ENCODE peak calls at places on chromosomes 2 and 18, in nine cellular contexts. O is GM23248; H is esophagus squamous epithelium; L is neuronal stem cell; B is stomach; E is CD4-positive, alpha-beta T cell; N is tibial artery; F is RWPE1; X is A549. M is an unnamed sample.

GRCh38 chr2:201414099-201415023 is 36.9 kb downstream of the TRAK2 start:
- DNase-seq in X (no peak), O (peak), E (no peak), N (no peak), H (no peak), B (no peak), F (no peak), L (no peak), M (no peak)

GRCh38 chr2:148167241-148167766 is 146.4 kb downstream of the MBD5 start:
- DNase-seq in F (no peak), N (no peak), B (no peak), L (no peak), H (no peak), E (no peak), X (no peak), O (no peak), M (no peak)

GRCh38 chr2:145635706-145636427 is 1115.9 kb upstream of the ZEB2 start:
- DNase-seq in B (no peak), E (no peak), F (no peak), X (no peak), H (no peak), N (no peak), L (no peak), O (peak), M (no peak)

GRCh38 chr2:80461505-80462197 is 157.1 kb upstream of the LRRTM1 start:
- DNase-seq in O (no peak), N (no peak), L (no peak), X (no peak), E (no peak), F (no peak), H (no peak), B (no peak), M (no peak)

GRCh38 chr2:33077841-33078240 is 131.1 kb downstream of the LTBP1 start:
- DNase-seq in N (no peak), L (no peak), F (no peak), B (no peak), H (no peak), X (no peak), O (no peak), E (no peak), M (no peak)

GRCh38 chr2:167192833-167193232 is 304.6 kb downstream of the XIRP2 start:
- DNase-seq in O (peak), N (no peak), E (no peak), B (no peak), L (no peak), X (no peak), H (no peak), F (no peak), M (no peak)

GRCh38 chr2:104658840-104659591 is 194.9 kb upstream of the POU3F3 start:
- DNase-seq in B (no peak), O (no peak), H (no peak), N (no peak), E (no peak), X (no peak), F (no peak), L (peak), M (no peak)

GRCh38 chr18:77098033-77098432 is 34.5 kb downstream of the MBP start:
- DNase-seq in L (no peak), E (no peak), N (no peak), H (no peak), F (no peak), B (no peak), X (no peak), O (peak), M (no peak)

GRCh38 chr2:33051586-33052385 is 105.0 kb downstream of the LTBP1 start:
- DNase-seq in O (peak), N (peak), H (no peak), X (peak), F (no peak), B (no peak), E (no peak), L (no peak), M (no peak)

GRCh38 chr2:146817613-146818012 is 1027.2 kb upstream of the ACVR2A start:
- DNase-seq in F (peak), E (no peak), L (no peak), N (no peak), H (no peak), O (no peak), B (no peak), X (no peak), M (no peak)

GRCh38 chr2:24926602-24927252 is 6.7 kb upstream of the ADCY3 start:
- DNase-seq in B (peak), O (peak), H (no peak), L (no peak), N (peak), E (no peak), X (no peak), F (no peak), M (no peak)

GRCh38 chr2:121356058-121356640 is 71.1 kb upstream of the TFCP2L1 start:
- DNase-seq in F (peak), N (no peak), L (peak), O (peak), H (no peak), E (no peak), X (peak), B (peak), M (peak)

GRCh38 chr2:126413079-126413478 is 242.9 kb upstream of the GYPC start:
- DNase-seq in O (no peak), E (no peak), L (no peak), N (no peak), F (no peak), B (no peak), H (no peak), X (no peak), M (no peak)

GRCh38 chr2:86079981-86080911 is 25.4 kb downstream of the POLR1A start:
- DNase-seq in H (peak), F (peak), N (peak), E (peak), B (peak), X (peak), L (peak), O (peak), M (peak)

DNA sequence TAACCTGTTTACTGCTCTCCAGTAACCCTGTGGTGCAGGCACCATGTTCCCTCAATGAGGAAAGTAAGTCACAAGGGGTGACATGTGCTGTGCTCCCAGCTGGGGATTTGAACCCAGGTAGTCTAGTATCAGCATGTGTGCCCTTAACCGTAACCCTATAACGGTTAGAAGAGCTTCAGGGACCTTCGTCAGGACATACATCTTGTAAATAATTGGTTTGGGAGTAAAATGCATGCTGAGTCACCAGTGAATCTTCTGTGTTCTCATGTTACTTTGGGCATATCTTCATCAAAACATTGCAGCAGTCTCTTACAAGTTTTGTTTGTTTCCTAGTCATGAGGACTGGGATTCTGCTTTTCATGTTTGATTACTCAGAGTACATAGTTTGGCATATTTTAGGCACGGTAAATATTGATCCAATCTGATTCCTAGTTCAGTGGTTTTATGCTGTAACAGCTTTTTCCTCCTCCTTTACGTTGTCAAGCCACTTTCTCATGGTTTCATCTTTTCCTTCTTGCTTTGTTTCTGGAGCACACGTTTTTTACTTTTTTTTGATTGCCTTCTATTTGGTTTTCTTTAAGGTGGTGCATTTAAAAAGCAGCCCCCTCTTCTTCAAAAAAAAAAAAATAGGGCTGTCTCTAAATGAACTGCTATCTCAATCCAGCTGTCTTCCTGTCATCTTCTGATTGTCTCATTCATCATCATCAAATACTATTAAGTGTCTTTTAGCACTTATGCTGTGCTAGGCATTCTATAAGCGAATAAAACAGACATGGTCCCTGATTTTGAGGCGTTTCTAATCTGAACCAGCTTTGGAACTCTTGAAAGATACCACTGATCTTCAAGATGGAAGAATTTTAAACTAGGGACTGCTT is 50.4 kb downstream of the CLIP4 start:
- DNase-seq in F (peak), H (no peak), L (no peak), E (no peak), X (peak), N (no peak), B (no peak), O (peak), M (no peak)
- H3K27ac ChIP-seq in F (no peak), H (peak), L (no peak), E (no peak), X (peak), N (no peak), B (no peak), O (peak), M (no peak)

DNA sequence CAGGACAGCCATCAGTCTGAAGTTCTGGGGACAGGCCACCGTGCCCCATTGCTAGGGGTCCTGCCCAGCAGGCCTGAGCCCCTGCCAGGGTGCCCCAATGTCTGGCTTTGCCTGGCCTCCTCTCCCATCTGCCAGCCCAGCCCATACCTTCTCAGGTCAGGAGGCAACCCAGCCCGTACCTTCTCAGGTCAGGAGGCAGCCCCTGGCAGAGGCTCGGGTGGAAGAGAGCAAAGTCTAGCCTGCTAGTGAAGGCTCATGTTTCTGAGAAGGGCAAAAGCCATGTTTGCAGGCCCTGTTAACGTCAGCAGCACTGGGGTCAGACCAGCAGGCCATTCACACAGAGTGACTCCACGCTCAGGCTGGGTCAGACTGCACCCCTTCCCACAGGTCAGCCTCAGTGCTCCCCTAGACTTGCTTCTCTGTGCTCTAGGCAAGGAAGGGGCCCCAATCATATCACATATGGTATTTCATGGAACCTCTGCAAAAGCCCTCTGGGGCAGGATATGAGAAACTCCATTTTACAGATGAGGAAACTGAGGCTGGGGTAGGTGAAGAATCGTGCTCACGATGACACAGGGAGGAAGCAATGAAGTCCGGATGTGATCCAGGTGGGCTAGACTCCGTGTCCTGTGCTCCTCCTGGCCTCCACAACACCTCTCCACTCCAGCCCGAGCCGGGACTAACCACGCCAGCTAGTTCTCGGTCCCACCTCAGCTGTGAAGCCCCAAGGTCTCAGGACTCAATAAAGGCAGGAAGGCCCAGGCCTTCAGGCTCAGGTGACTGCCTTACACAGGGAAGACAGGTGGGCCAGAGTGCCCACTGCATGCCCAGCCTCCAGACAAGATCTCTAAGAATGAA is 9.5 kb downstream of the SDC1 start:
- DNase-seq in X (no peak), N (no peak), L (no peak), E (no peak), H (no peak), B (peak), F (no peak), O (no peak), M (no peak)
- H3K27ac ChIP-seq in X (no peak), N (no peak), L (no peak), E (no peak), H (peak), B (no peak), F (peak), O (no peak), M (no peak)

DNA sequence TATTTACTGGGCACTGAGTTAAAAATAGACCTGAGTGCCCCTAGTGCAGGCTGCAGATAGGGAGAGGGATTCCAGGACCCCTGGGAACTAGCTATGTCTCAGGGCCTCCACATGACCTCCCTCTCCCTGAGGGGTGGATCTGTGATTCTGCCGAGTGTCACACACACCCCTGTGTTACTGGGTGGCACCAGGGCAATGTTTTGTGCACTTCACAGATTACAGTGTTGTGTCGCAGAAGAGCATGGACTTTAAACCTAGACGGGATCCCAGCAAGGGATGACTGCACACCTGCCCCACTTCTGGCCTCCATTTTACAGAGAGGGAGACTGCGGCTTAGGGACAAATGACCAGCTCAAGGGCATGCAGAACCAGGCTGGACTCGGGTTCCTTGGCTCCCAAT is 65.6 kb downstream of the ZFP36L2 start:
- DNase-seq in H (no peak), X (no peak), E (no peak), O (no peak), L (no peak), N (no peak), F (no peak), B (peak), M (no peak)
- H3K27ac ChIP-seq in H (peak), X (peak), E (peak), O (no peak), L (no peak), N (peak), F (peak), B (peak), M (no peak)

GRCh38 chr2:237404413-237404812 is 9.6 kb downstream of the COL6A3 start:
- DNase-seq in L (no peak), H (no peak), X (no peak), F (no peak), E (no peak), N (no peak), O (no peak), B (no peak), M (no peak)
- H3K27ac ChIP-seq in L (no peak), H (no peak), X (no peak), F (no peak), E (no peak), N (no peak), O (peak), B (no peak), M (no peak)

GRCh38 chr2:66412874-66413273 is 22.1 kb upstream of the MEIS1 start:
- DNase-seq in X (no peak), F (no peak), H (no peak), B (no peak), L (no peak), E (no peak), N (no peak), O (no peak), M (no peak)

GRCh38 chr2:66418381-66418780 is 16.5 kb upstream of the MEIS1 start:
- DNase-seq in F (no peak), L (no peak), E (no peak), B (no peak), X (no peak), N (no peak), H (no peak), O (no peak), M (no peak)

GRCh38 chr2:66414896-66415295 is 20.0 kb upstream of the MEIS1 start:
- DNase-seq in L (no peak), X (no peak), N (no peak), F (no peak), B (no peak), E (no peak), H (no peak), O (no peak), M (no peak)
- H3K27ac ChIP-seq in L (no peak), X (no peak), N (no peak), F (no peak), B (no peak), E (no peak), H (no peak), O (no peak), M (no peak)

GRCh38 chr2:3194828-3195227 is 182.8 kb downstream of the EIPR1 start:
- DNase-seq in O (no peak), L (no peak), E (no peak), N (no peak), F (no peak), H (no peak), B (no peak), X (no peak), M (no peak)
- H3K27ac ChIP-seq in O (no peak), L (no peak), E (no peak), N (no peak), F (no peak), H (no peak), B (no peak), X (no peak), M (no peak)

GRCh38 chr18:3815991-3816390 is 366.0 kb downstream of the TGIF1 start:
- DNase-seq in N (no peak), H (no peak), X (no peak), B (no peak), F (no peak), E (no peak), L (no peak), O (no peak), M (no peak)
- H3K27ac ChIP-seq in N (no peak), H (no peak), X (peak), B (no peak), F (no peak), E (no peak), L (no peak), O (peak), M (no peak)

DNA sequence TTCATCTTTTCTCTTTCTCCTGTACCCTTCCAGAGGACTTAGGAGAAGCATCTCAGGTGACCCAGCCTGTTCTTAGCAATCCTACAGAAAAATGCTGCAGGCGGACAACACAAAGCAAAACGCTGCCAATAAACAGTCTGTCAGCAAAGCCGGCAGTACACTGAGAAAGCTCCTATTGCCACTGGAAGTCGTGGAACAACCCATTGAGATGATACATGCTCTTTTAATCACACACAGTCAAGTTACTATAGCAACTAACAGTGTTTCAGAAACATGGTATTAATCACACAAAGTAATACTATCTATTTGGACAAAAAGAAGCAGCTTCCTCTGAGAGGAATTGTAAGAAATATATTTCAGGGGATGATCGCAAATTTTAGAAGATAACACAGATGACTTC is 10.5 kb downstream of the CTLA4 start:
- DNase-seq in B (no peak), H (no peak), L (no peak), N (no peak), O (peak), X (no peak), F (no peak), E (no peak), M (no peak)
- H3K27ac ChIP-seq in B (no peak), H (no peak), L (no peak), N (no peak), O (no peak), X (no peak), F (no peak), E (no peak), M (no peak)

GRCh38 chr2:157866666-157867642 is 9.2 kb downstream of the ACVR1 start:
- DNase-seq in X (no peak), N (no peak), B (no peak), L (no peak), F (no peak), O (no peak), H (no peak), E (no peak), M (no peak)

GRCh38 chr2:157866202-157866601 is 9.9 kb downstream of the ACVR1 start:
- DNase-seq in X (no peak), N (no peak), E (no peak), B (no peak), O (peak), L (no peak), F (no peak), H (no peak), M (no peak)

GRCh38 chr2:157868993-157869392 is 7.1 kb downstream of the ACVR1 start:
- DNase-seq in H (no peak), X (no peak), E (no peak), F (no peak), O (peak), N (no peak), B (no peak), L (no peak), M (no peak)

GRCh38 chr2:157867703-157868102 is 8.4 kb downstream of the ACVR1 start:
- DNase-seq in F (no peak), H (no peak), L (no peak), N (no peak), O (no peak), E (no peak), B (no peak), X (no peak), M (no peak)

DNA sequence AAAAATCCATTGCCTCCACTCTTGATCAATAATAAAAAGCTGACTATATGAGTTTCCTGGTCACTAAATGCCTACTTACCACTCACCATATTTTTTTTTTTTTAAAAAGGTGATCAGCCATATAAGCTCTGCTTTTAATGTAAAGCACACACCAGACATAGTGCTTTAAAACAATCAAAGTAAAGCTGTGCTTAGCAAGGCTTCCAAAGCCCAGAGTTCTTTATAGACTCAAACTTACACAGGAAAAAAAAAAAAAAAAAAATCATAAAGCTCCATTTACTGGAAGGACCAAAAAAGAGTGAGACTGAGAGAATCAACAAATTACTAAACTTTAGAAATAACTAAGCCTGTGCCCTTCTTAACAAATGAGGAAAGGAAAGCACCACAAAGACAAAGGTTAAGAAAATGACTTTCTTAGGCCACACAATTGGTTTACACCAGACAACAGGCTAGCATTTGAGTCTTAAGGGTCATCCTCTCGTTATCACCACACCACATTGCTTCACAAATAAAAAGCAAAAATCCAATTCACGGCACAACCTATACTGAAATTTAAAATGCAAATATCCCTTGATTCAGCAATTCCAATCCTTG is 11.2 kb downstream of the ACVR1 start:
- DNase-seq in F (no peak), H (no peak), E (no peak), X (no peak), N (no peak), O (no peak), L (no peak), B (no peak), M (no peak)
- H3K27ac ChIP-seq in F (no peak), H (no peak), E (no peak), X (no peak), N (no peak), O (no peak), L (no peak), B (no peak), M (no peak)

M was measured in HCT116.